ENCODE peak calls at places on chromosomes 2 and 18, in five cellular contexts. One of them, this sample, is unnamed.

GRCh38 chr2:176149484-176150337 is 1.6 kb upstream of the HOXD4 start:
- DNase-seq in K562: no peak
- DNase-seq in HepG2: no peak
- DNase-seq in A549: no peak
- DNase-seq in endothelial cell: no peak
- DNase-seq in this sample: no peak

GRCh38 chr2:219739061-219739460 is 111.6 kb downstream of the SLC4A3 start:
- DNase-seq in endothelial cell: no peak
- DNase-seq in A549: no peak
- DNase-seq in K562: no peak
- DNase-seq in HepG2: no peak
- DNase-seq in this sample: no peak

GRCh38 chr18:64219511-64219910 is 70.6 kb upstream of the LINC00305 start:
- DNase-seq in endothelial cell: no peak
- DNase-seq in HepG2: no peak
- DNase-seq in K562: no peak
- DNase-seq in A549: no peak
- DNase-seq in this sample: no peak

GRCh38 chr2:201699384-201699783 is 940 bp upstream of the MPP4 start:
- DNase-seq in HepG2: no peak
- DNase-seq in A549: no peak
- DNase-seq in endothelial cell: no peak
- DNase-seq in K562: no peak
- DNase-seq in this sample: no peak

GRCh38 chr2:170818294-170819104 is 1.8 kb downstream of the GAD1 start:
- DNase-seq in endothelial cell: no peak
- DNase-seq in K562: no peak
- DNase-seq in A549: no peak
- DNase-seq in HepG2: no peak
- DNase-seq in this sample: no peak

GRCh38 chr2:39437522-39438296 is 624 bp upstream of the MAP4K3 start:
- DNase-seq in A549: peak; percentile 63
- DNase-seq in endothelial cell: no peak
- DNase-seq in K562: peak; percentile 57
- DNase-seq in HepG2: peak; percentile 69
- DNase-seq in this sample: no peak

GRCh38 chr2:98543214-98543613 is 65.1 kb downstream of the COA5 start:
- DNase-seq in HepG2: no peak
- DNase-seq in A549: no peak
- DNase-seq in endothelial cell: no peak
- DNase-seq in K562: no peak
- DNase-seq in this sample: no peak

GRCh38 chr18:23307567-23308295 is 145.4 kb upstream of the RIOK3 start:
- DNase-seq in HepG2: no peak
- DNase-seq in K562: no peak
- DNase-seq in endothelial cell: no peak
- DNase-seq in A549: no peak
- DNase-seq in this sample: no peak

GRCh38 chr18:74126684-74127482 is 20.8 kb downstream of the FBXO15 start:
- DNase-seq in K562: no peak
- DNase-seq in A549: no peak
- DNase-seq in endothelial cell: no peak
- DNase-seq in HepG2: no peak
- DNase-seq in this sample: no peak

GRCh38 chr2:173048901-173049661 is 26.6 kb upstream of the MAP3K20 start:
- DNase-seq in K562: peak; percentile 29
- DNase-seq in A549: peak; percentile 71
- DNase-seq in HepG2: peak; percentile 92
- DNase-seq in endothelial cell: no peak
- DNase-seq in this sample: peak; percentile 68

GRCh38 chr18:59379772-59380530 is 20.9 kb upstream of the LMAN1 start:
- DNase-seq in A549: no peak
- DNase-seq in HepG2: no peak
- DNase-seq in endothelial cell: no peak
- DNase-seq in K562: no peak
- DNase-seq in this sample: no peak

GRCh38 chr2:170434900-170435640 is 257.1 kb downstream of the MYO3B start:
- DNase-seq in A549: no peak
- DNase-seq in endothelial cell: no peak
- DNase-seq in HepG2: peak; percentile 16
- DNase-seq in K562: no peak
- DNase-seq in this sample: no peak

GRCh38 chr2:212379103-212379502 is 159.5 kb downstream of the ERBB4 start:
- DNase-seq in HepG2: no peak
- DNase-seq in endothelial cell: no peak
- DNase-seq in A549: no peak
- DNase-seq in K562: no peak
- DNase-seq in this sample: no peak

GRCh38 chr2:20585710-20586378 is 65.1 kb downstream of the HS1BP3 start:
- DNase-seq in HepG2: no peak
- DNase-seq in endothelial cell: no peak
- DNase-seq in K562: no peak
- DNase-seq in A549: no peak
- DNase-seq in this sample: no peak

GRCh38 chr18:11500153-11501122 is 109.0 kb upstream of the SLC35G4 start:
- DNase-seq in A549: peak; percentile 77
- DNase-seq in HepG2: peak; percentile 98
- DNase-seq in K562: no peak
- DNase-seq in endothelial cell: no peak
- DNase-seq in this sample: peak; percentile 21

GRCh38 chr2:61670591-61671503 is 132.7 kb upstream of the XPO1 start:
- DNase-seq in K562: no peak
- DNase-seq in HepG2: no peak
- DNase-seq in endothelial cell: no peak
- DNase-seq in A549: peak; percentile 42
- DNase-seq in this sample: peak; percentile 27

GRCh38 chr2:106094101-106094860 is 99.8 kb downstream of the UXS1 start:
- DNase-seq in endothelial cell: no peak
- DNase-seq in A549: no peak
- DNase-seq in K562: no peak
- DNase-seq in HepG2: no peak
- DNase-seq in this sample: no peak

GRCh38 chr18:35526476-35527120 is 28.8 kb upstream of the INO80C start:
- DNase-seq in HepG2: no peak
- DNase-seq in A549: no peak
- DNase-seq in K562: no peak
- DNase-seq in endothelial cell: no peak
- DNase-seq in this sample: peak; percentile 23

GRCh38 chr18:40489301-40489700 is 1465.7 kb upstream of the PIK3C3 start:
- DNase-seq in K562: no peak
- DNase-seq in HepG2: no peak
- DNase-seq in endothelial cell: no peak
- DNase-seq in A549: no peak
- DNase-seq in this sample: no peak

GRCh38 chr2:217095511-217096205 is 235.8 kb upstream of the TNP1 start:
- DNase-seq in A549: no peak
- DNase-seq in HepG2: no peak
- DNase-seq in endothelial cell: no peak
- DNase-seq in K562: no peak
- DNase-seq in this sample: no peak

GRCh38 chr2:165815742-165816141 is 21.7 kb upstream of the GALNT3 start:
- DNase-seq in endothelial cell: no peak
- DNase-seq in K562: no peak
- DNase-seq in A549: no peak
- DNase-seq in HepG2: no peak
- DNase-seq in this sample: no peak

GRCh38 chr18:76437011-76437410 is 58.0 kb downstream of the ZNF516 start:
- DNase-seq in A549: no peak
- DNase-seq in endothelial cell: no peak
- DNase-seq in HepG2: no peak
- DNase-seq in K562: no peak
- DNase-seq in this sample: no peak

GRCh38 chr2:25558262-25558661 is 115.1 kb downstream of the DTNB start:
- DNase-seq in HepG2: no peak
- DNase-seq in K562: no peak
- DNase-seq in A549: no peak
- DNase-seq in endothelial cell: no peak
- DNase-seq in this sample: peak; percentile 7

GRCh38 chr2:181998045-181998444 is 12.4 kb downstream of the PPP1R1C start:
- DNase-seq in HepG2: no peak
- DNase-seq in endothelial cell: no peak
- DNase-seq in A549: no peak
- DNase-seq in K562: no peak
- DNase-seq in this sample: no peak

GRCh38 chr18:59140287-59140885 is 702 bp downstream of the SEC11C start:
- DNase-seq in endothelial cell: peak; percentile 29
- DNase-seq in A549: peak; percentile 34
- DNase-seq in HepG2: peak; percentile 32
- DNase-seq in K562: peak; percentile 26
- DNase-seq in this sample: no peak

GRCh38 chr2:84704505-84705244 is 176.2 kb downstream of the TRABD2A start:
- DNase-seq in A549: no peak
- DNase-seq in endothelial cell: no peak
- DNase-seq in K562: no peak
- DNase-seq in HepG2: no peak
- DNase-seq in this sample: no peak

GRCh38 chr2:128834203-128834602 is 515.5 kb upstream of the HS6ST1 start:
- DNase-seq in HepG2: no peak
- DNase-seq in K562: no peak
- DNase-seq in endothelial cell: no peak
- DNase-seq in A549: no peak
- DNase-seq in this sample: no peak

GRCh38 chr2:76467326-76467725 is 756.6 kb upstream of the GCFC2 start:
- DNase-seq in endothelial cell: no peak
- DNase-seq in HepG2: no peak
- DNase-seq in K562: no peak
- DNase-seq in A549: no peak
- DNase-seq in this sample: no peak

GRCh38 chr2:9949239-9949991 is 2.1 kb upstream of the GRHL1 start:
- DNase-seq in A549: no peak
- DNase-seq in endothelial cell: no peak
- DNase-seq in HepG2: no peak
- DNase-seq in K562: no peak
- DNase-seq in this sample: no peak

GRCh38 chr2:23803965-23804542 is 122.9 kb downstream of the ATAD2B start:
- DNase-seq in HepG2: peak; percentile 28
- DNase-seq in A549: peak; percentile 17
- DNase-seq in endothelial cell: peak; percentile 10
- DNase-seq in K562: peak; percentile 47
- DNase-seq in this sample: no peak
- TF ChIP-seq CTCF in HepG2: peak; percentile 45
- TF ChIP-seq CTCF in A549: peak; percentile 46
- TF ChIP-seq CTCF in endothelial cell: no peak
- TF ChIP-seq CTCF in K562: peak; percentile 76
- TF ChIP-seq CTCF in this sample: no peak

DNA sequence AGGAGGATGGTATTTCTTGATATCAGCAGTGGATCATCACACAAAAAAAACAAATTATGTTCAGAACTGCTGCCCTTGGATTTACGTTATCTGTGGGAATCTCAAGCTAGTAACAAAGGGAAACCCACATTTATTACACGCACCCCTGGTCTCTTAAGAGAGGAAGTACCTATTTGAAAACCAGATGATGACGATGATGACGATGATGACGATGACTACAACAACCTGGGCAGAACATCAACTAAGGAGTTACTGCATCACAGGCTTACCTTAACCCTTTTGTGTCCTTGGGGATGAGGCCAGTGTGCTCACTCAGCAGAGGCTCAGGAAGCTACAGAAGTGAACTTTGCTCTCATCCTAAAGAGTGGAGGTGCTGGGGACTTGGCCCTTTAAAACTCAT is 169.4 kb downstream of the FSHR start:
- DNase-seq in HepG2: no peak
- DNase-seq in endothelial cell: no peak
- DNase-seq in A549: no peak
- DNase-seq in K562: no peak
- DNase-seq in this sample: no peak
- TF ChIP-seq CTCF in HepG2: no peak
- TF ChIP-seq CTCF in endothelial cell: no peak
- TF ChIP-seq CTCF in A549: no peak
- TF ChIP-seq CTCF in K562: no peak
- TF ChIP-seq CTCF in this sample: no peak

GRCh38 chr2:52956766-52957165 is 810.8 kb upstream of the CHAC2 start:
- DNase-seq in A549: no peak
- DNase-seq in HepG2: no peak
- DNase-seq in endothelial cell: no peak
- DNase-seq in K562: no peak
- DNase-seq in this sample: no peak
- TF ChIP-seq CTCF in A549: no peak
- TF ChIP-seq CTCF in HepG2: no peak
- TF ChIP-seq CTCF in endothelial cell: peak; percentile 49
- TF ChIP-seq CTCF in K562: no peak
- TF ChIP-seq CTCF in this sample: no peak

GRCh38 chr2:234979204-234980167 is 27.7 kb downstream of the SH3BP4 start:
- DNase-seq in K562: no peak
- DNase-seq in endothelial cell: no peak
- DNase-seq in A549: no peak
- DNase-seq in HepG2: peak; percentile 73
- DNase-seq in this sample: no peak

GRCh38 chr2:234983011-234983726 is 31.4 kb downstream of the SH3BP4 start:
- DNase-seq in K562: no peak
- DNase-seq in endothelial cell: no peak
- DNase-seq in A549: no peak
- DNase-seq in HepG2: no peak
- DNase-seq in this sample: no peak

GRCh38 chr2:234982096-234982834 is 30.4 kb downstream of the SH3BP4 start:
- DNase-seq in endothelial cell: no peak
- DNase-seq in A549: no peak
- DNase-seq in HepG2: no peak
- DNase-seq in K562: no peak
- DNase-seq in this sample: no peak

GRCh38 chr2:234980476-234981187 is 28.8 kb downstream of the SH3BP4 start:
- DNase-seq in K562: no peak
- DNase-seq in A549: no peak
- DNase-seq in endothelial cell: peak; percentile 42
- DNase-seq in HepG2: peak; percentile 78
- DNase-seq in this sample: no peak

DNA sequence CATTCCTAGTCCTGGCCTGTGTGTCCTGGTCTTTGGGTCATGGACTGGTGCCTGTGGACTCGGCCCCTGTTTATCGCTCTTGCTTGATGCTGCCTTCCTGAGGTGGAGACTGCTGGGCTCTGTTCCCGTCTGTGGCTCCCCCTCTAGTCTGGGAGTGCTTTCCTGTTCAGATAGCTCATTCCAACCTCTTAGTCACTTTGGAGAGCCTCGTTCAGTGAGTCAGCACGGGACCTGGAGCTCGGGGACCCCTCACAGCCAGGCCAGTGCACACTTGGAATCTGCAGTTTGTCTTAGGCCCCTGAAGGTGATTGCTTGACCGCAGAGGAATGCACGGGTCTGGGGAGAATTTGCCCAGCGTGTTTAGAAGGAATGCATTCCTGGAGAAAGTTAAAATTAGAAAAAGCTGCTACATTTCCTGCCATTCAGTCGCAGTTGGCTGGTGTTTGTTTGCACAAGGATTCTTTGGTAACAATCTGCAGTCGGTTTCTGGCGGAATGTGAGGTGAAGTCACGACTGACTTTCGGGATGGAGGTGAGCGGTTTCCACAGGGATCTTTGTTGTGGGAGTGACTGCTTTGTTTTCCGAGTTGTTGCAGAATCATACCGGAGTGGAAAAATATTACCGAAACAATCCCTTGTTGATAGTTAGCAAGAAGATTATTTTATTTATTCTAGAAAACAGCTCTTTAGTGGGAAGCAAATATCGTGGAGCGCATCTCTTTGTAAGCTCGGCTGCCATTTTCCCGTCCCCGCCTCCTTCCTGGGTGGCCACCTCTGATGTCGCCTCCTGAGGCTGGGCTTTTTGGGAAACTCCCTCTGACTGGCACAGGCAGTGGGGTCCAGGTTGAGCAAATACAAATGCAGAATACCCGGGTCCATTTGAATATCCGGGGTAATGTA is 29.6 kb downstream of the SH3BP4 start:
- DNase-seq in K562: no peak
- DNase-seq in A549: peak; percentile 91
- DNase-seq in endothelial cell: peak; percentile 65
- DNase-seq in HepG2: peak; percentile 94
- DNase-seq in this sample: peak; percentile 49
- TF ChIP-seq CTCF in K562: no peak
- TF ChIP-seq CTCF in A549: no peak
- TF ChIP-seq CTCF in endothelial cell: no peak
- TF ChIP-seq CTCF in HepG2: peak; percentile 63
- TF ChIP-seq CTCF in this sample: no peak

This sample was measured in tibial nerve.